ENCODE peak calls at places on chromosomes 16 and 17, in five cellular contexts. U, E, Z, T and W are unnamed samples.

GRCh38 chr16:28923652-28924398 is 1.2 kb downstream of the RABEP2 start:
- DNase-seq in E (no peak), Z (peak; percentile 42), T (no peak), U (no peak), W (no peak)

GRCh38 chr17:7858487-7858832 is 657 bp downstream of the CYB5D1 start:
- DNase-seq in E (peak; percentile 69), U (peak; percentile 46), T (peak; percentile 69), Z (peak; percentile 69), W (peak; percentile 72)

GRCh38 chr17:1720856-1721386 is 3.6 kb upstream of the WDR81 start:
- DNase-seq in T (peak; percentile 56), Z (peak; percentile 75), E (no peak), U (no peak), W (peak; percentile 79)

GRCh38 chr16:71460246-71460645 is 1.8 kb downstream of the ZNF23 start:
- DNase-seq in Z (no peak), U (no peak), E (no peak), T (no peak), W (no peak)

GRCh38 chr16:53955221-53955875 is 251.4 kb downstream of the FTO start:
- DNase-seq in U (no peak), T (no peak), Z (no peak), E (no peak), W (no peak)

GRCh38 chr16:15599303-15600070 is 43.5 kb downstream of the MARF1 start:
- DNase-seq in T (no peak), Z (no peak), E (no peak), U (no peak), W (no peak)

GRCh38 chr17:37131064-37131463 is 182.3 kb downstream of the AATF start:
- DNase-seq in T (no peak), U (no peak), Z (no peak), E (no peak), W (no peak)

GRCh38 chr17:17445925-17446665 is 30.7 kb upstream of the MED9 start:
- DNase-seq in U (peak; percentile 27), Z (peak; percentile 66), T (peak; percentile 98), E (peak; percentile 85), W (no peak)

GRCh38 chr17:64448665-64449512 is at the start of gene MILR1:
- DNase-seq in Z (no peak), E (no peak), U (peak; percentile 50), T (peak; percentile 56), W (no peak)

GRCh38 chr17:54899721-54900456 is 763 bp upstream of the TOM1L1 start:
- DNase-seq in Z (peak; percentile 25), E (no peak), U (no peak), T (no peak), W (no peak)

GRCh38 chr17:37648555-37648954 is 5.3 kb upstream of the DDX52 start:
- DNase-seq in Z (no peak), E (no peak), T (no peak), U (no peak), W (no peak)

GRCh38 chr17:68019675-68020450 is 15.7 kb upstream of the KPNA2 start:
- DNase-seq in U (peak; percentile 97), E (peak; percentile 97), T (peak; percentile 97), Z (peak; percentile 97), W (peak; percentile 97)

GRCh38 chr17:39809221-39809620 is 54.9 kb downstream of the IKZF3 start:
- DNase-seq in T (no peak), E (no peak), Z (no peak), U (no peak), W (no peak)

GRCh38 chr16:74991593-74992403 is 6.9 kb upstream of the WDR59 start:
- DNase-seq in Z (peak; percentile 64), U (no peak), E (peak; percentile 62), T (no peak), W (no peak)

GRCh38 chr16:86252596-86252995 is 257.7 kb upstream of the FOXF1 start:
- DNase-seq in E (no peak), T (no peak), U (no peak), Z (no peak), W (no peak)

GRCh38 chr16:68892214-68892613 is 48.9 kb downstream of the TANGO6 start:
- DNase-seq in U (no peak), E (no peak), Z (no peak), T (no peak), W (no peak)

GRCh38 chr16:3625911-3626732 is 14.7 kb upstream of the SLX4 start:
- DNase-seq in T (no peak), Z (no peak), E (no peak), U (no peak), W (no peak)

GRCh38 chr16:28883221-28883996 is 5.1 kb downstream of the ATP2A1 start:
- DNase-seq in Z (no peak), T (no peak), U (no peak), E (no peak), W (no peak)

GRCh38 chr17:19796457-19796856 is 48.4 kb upstream of the ALDH3A1 start:
- DNase-seq in E (no peak), T (no peak), Z (no peak), U (no peak), W (no peak)

GRCh38 chr16:48537909-48538745 is 71.9 kb downstream of the N4BP1 start:
- DNase-seq in Z (no peak), U (peak; percentile 70), T (no peak), E (no peak), W (peak; percentile 77)

GRCh38 chr17:82217530-82218204 is 5.0 kb upstream of the CCDC57 start:
- DNase-seq in Z (no peak), T (no peak), U (peak; percentile 51), E (peak; percentile 86), W (peak; percentile 87)

GRCh38 chr16:61413026-61413425 is 623.2 kb downstream of the CDH8 start:
- DNase-seq in U (no peak), T (no peak), Z (no peak), E (no peak), W (no peak)

GRCh38 chr16:88365244-88365865 is 17.4 kb upstream of the ZNF469 start:
- DNase-seq in U (no peak), T (no peak), E (peak; percentile 32), Z (no peak), W (no peak)

GRCh38 chr17:40071720-40072480 is 9.1 kb downstream of the THRA start:
- DNase-seq in E (peak; percentile 83), Z (peak; percentile 95), U (peak; percentile 67), T (no peak), W (peak; percentile 90)

GRCh38 chr17:4485676-4486646 is 12.7 kb upstream of the SPNS2 start:
- DNase-seq in Z (no peak), U (no peak), E (no peak), T (no peak), W (no peak)

GRCh38 chr17:50043290-50044148 is 12.4 kb upstream of the ITGA3 start:
- DNase-seq in T (no peak), Z (peak; percentile 87), U (no peak), E (peak; percentile 52), W (no peak)

GRCh38 chr16:3020247-3020603 is at the start of gene TNFRSF12A:
- DNase-seq in Z (peak; percentile 90), U (peak; percentile 74), E (peak; percentile 83), T (peak; percentile 64), W (peak; percentile 91)

GRCh38 chr16:58510776-58511628 is 4.3 kb upstream of the SETD6 start:
- DNase-seq in Z (peak; percentile 4), E (no peak), U (no peak), T (no peak), W (peak; percentile 61)

GRCh38 chr17:15442316-15443185 is 24.9 kb downstream of the CDRT4 start:
- DNase-seq in Z (no peak), U (no peak), T (no peak), E (no peak), W (no peak)

GRCh38 chr16:89073346-89074221 is 20.1 kb upstream of the ACSF3 start:
- DNase-seq in U (no peak), Z (no peak), T (no peak), E (no peak), W (no peak)

GRCh38 chr17:39208893-39209292 is 8.8 kb downstream of the RPL19 start:
- DNase-seq in Z (no peak), E (no peak), T (no peak), U (no peak), W (peak; percentile 78)

GRCh38 chr16:16780588-16780987 is 401.6 kb downstream of the NPIPA7 start:
- DNase-seq in U (no peak), E (no peak), T (no peak), Z (no peak), W (no peak)

GRCh38 chr16:35302859-35303258 is 1843.4 kb downstream of the TP53TG3F start:
- DNase-seq in E (no peak), Z (no peak), T (no peak), U (no peak), W (no peak)

GRCh38 chr16:30527635-30528178 is 1.3 kb upstream of the ZNF768 start:
- DNase-seq in E (no peak), Z (peak; percentile 22), U (no peak), T (no peak), W (no peak)
- H3K4me3 ChIP-seq in E (peak overlapping the region; percentile 86), Z (no peak overlapping the region), U (peak overlapping the region; percentile 85), T (peak overlapping the region; percentile 22), W (peak overlapping the region; percentile 88)

GRCh38 chr17:41786227-41787020 is at the start of gene JUP:
- DNase-seq in U (peak; percentile 100), E (peak; percentile 100), T (peak; percentile 100), Z (peak; percentile 100), W (peak; percentile 100)
- H3K4me3 ChIP-seq in U (peak within 1 kb of the TSS; percentile 76), E (peak within 1 kb of the TSS; percentile 80), T (peak within 1 kb of the TSS; percentile 83), Z (peak within 1 kb of the TSS; percentile 64), W (peak within 1 kb of the TSS; percentile 77)

GRCh38 chr16:12006637-12007036 is 30.1 kb downstream of the SNX29 start:
- DNase-seq in E (no peak), T (no peak), U (no peak), Z (no peak), W (no peak)

GRCh38 chr16:12000032-12000431 is 23.5 kb downstream of the SNX29 start:
- DNase-seq in Z (no peak), T (no peak), E (no peak), U (no peak), W (no peak)

GRCh38 chr16:11996433-11997174 is 20.1 kb downstream of the SNX29 start:
- DNase-seq in U (no peak), T (no peak), Z (no peak), E (no peak), W (no peak)

DNA sequence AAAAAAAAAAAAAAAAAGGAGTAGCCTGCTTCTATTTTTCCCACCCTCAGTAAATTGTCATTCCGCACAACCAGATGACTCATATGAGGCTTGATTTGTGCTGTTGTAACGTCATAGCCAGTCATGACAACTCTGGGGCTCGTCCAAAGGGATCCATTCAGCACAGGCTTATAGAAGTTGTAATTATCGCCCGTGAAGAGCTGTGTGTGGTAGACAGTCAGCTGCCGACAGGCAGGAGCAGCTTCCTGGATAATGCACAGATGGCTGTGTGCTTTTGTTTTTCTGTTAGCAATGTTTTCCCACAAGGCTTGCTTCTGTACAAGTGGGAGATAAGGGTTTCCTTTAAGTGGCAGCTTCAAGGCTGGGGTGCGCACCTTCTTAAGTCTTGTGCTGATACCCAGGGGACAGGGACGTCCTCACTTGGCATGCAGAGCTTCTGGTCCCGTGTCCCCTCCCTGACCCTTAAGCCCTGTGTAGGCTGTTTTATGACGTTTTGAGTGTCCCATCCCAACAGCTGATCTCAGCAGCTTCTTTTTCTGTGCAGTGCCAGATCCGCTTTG is 26.0 kb downstream of the SNX29 start:
- DNase-seq in U (peak; percentile 23), T (no peak), Z (no peak), E (no peak), W (no peak)
- H3K4me3 ChIP-seq in U (no peak overlapping the region), T (no peak overlapping the region), Z (no peak overlapping the region), E (no peak overlapping the region), W (no peak overlapping the region)

GRCh38 chr17:6657633-6658287 is 6.2 kb downstream of the C17orf100 start:
- DNase-seq in E (no peak), U (no peak), T (no peak), Z (no peak), W (no peak)
- H3K4me3 ChIP-seq in E (no peak overlapping the region), U (no peak overlapping the region), T (no peak overlapping the region), Z (no peak overlapping the region), W (peak overlapping the region; percentile 25)